ENCODE peak calls at places on chromosome 16, in eight cellular contexts. A, F, R, P, T, Z, K and I are unnamed samples.

GRCh38 chr16:66188786-66189725 is 177.4 kb upstream of the CDH5 start:
- DNase-seq in A (no peak), F (no peak), R (no peak), P (peak; percentile 63), T (peak; percentile 75), Z (no peak), K (peak; percentile 72), I (no peak)

GRCh38 chr16:86381491-86381890 is 128.8 kb upstream of the FOXF1 start:
- DNase-seq in A (no peak), F (no peak), R (no peak), P (no peak), T (no peak), Z (no peak), K (no peak), I (no peak)

GRCh38 chr16:84670063-84670462 is 21.8 kb downstream of the KLHL36 start:
- DNase-seq in A (no peak), F (no peak), R (no peak), P (no peak), T (no peak), Z (no peak), K (no peak), I (no peak)

GRCh38 chr16:14494396-14494795 is 135.7 kb downstream of the PARN start:
- DNase-seq in A (no peak), F (no peak), R (no peak), P (no peak), T (no peak), Z (no peak), K (no peak), I (no peak)

GRCh38 chr16:48231675-48232214 is 12.4 kb upstream of the LONP2 start:
- DNase-seq in A (no peak), F (peak; percentile 21), R (no peak), P (peak; percentile 2), T (peak; percentile 36), Z (no peak), K (peak; percentile 47), I (no peak)

GRCh38 chr16:8594149-8594666 is 3.9 kb upstream of the TMEM114 start:
- DNase-seq in A (no peak), F (no peak), R (no peak), P (no peak), T (no peak), Z (no peak), K (no peak), I (no peak)

GRCh38 chr16:13453938-13454553 is 465.9 kb upstream of the ERCC4 start:
- DNase-seq in A (no peak), F (peak; percentile 45), R (no peak), P (no peak), T (peak; percentile 17), Z (no peak), K (no peak), I (no peak)

GRCh38 chr16:30030011-30030685 is 923 bp downstream of the TLCD3B start:
- DNase-seq in A (no peak), F (peak; percentile 37), R (no peak), P (no peak), T (no peak), Z (no peak), K (no peak), I (no peak)

GRCh38 chr16:7581175-7581574 is 248.5 kb downstream of the RBFOX1 start:
- DNase-seq in A (no peak), F (no peak), R (no peak), P (no peak), T (no peak), Z (no peak), K (no peak), I (no peak)

GRCh38 chr16:23694707-23695373 is 16.2 kb downstream of the PLK1 start:
- DNase-seq in A (no peak), F (no peak), R (no peak), P (no peak), T (no peak), Z (no peak), K (no peak), I (peak; percentile 69)

GRCh38 chr16:56013962-56014552 is 138.9 kb upstream of the CES5A start:
- DNase-seq in A (peak; percentile 2), F (no peak), R (peak; percentile 12), P (no peak), T (peak; percentile 0), Z (no peak), K (no peak), I (no peak)

GRCh38 chr16:49281843-49282642 is 405 bp upstream of the CBLN1 start:
- DNase-seq in A (no peak), F (peak; percentile 97), R (no peak), P (no peak), T (peak; percentile 22), Z (no peak), K (peak; percentile 17), I (peak; percentile 89)

GRCh38 chr16:17327671-17328335 is 143.0 kb downstream of the XYLT1 start:
- DNase-seq in A (no peak), F (no peak), R (no peak), P (no peak), T (no peak), Z (no peak), K (no peak), I (no peak)

GRCh38 chr16:71432906-71433305 is 8.9 kb downstream of the TLE7 start:
- DNase-seq in A (no peak), F (no peak), R (no peak), P (no peak), T (no peak), Z (no peak), K (no peak), I (no peak)

GRCh38 chr16:11030990-11031510 is 86.7 kb downstream of the CLEC16A start:
- DNase-seq in A (no peak), F (no peak), R (no peak), P (no peak), T (no peak), Z (no peak), K (no peak), I (no peak)

GRCh38 chr16:56608876-56609462 is 585 bp downstream of the MT2A start:
- DNase-seq in A (no peak), F (peak; percentile 55), R (no peak), P (no peak), T (no peak), Z (no peak), K (no peak), I (no peak)

GRCh38 chr16:57316390-57317017 is 32.0 kb upstream of the PLLP start:
- DNase-seq in A (no peak), F (no peak), R (no peak), P (peak; percentile 41), T (peak; percentile 93), Z (no peak), K (peak; percentile 83), I (no peak)

GRCh38 chr16:77660311-77660710 is 62.0 kb upstream of the NUDT7 start:
- DNase-seq in A (no peak), F (peak; percentile 80), R (no peak), P (peak; percentile 11), T (no peak), Z (no peak), K (peak; percentile 23), I (no peak)

GRCh38 chr16:87465306-87465705 is 27.5 kb downstream of the ZCCHC14 start:
- DNase-seq in A (no peak), F (no peak), R (no peak), P (peak; percentile 52), T (peak; percentile 93), Z (no peak), K (peak; percentile 72), I (peak; percentile 84)

GRCh38 chr16:79067600-79067999 is 532.9 kb downstream of the MAF start:
- DNase-seq in A (no peak), F (no peak), R (no peak), P (no peak), T (peak; percentile 19), Z (no peak), K (no peak), I (no peak)

GRCh38 chr16:79429276-79430128 is 171.0 kb downstream of the MAF start:
- DNase-seq in A (no peak), F (no peak), R (no peak), P (no peak), T (no peak), Z (no peak), K (no peak), I (no peak)

GRCh38 chr16:64351116-64351515 is 770.7 kb downstream of the CDH11 start:
- DNase-seq in A (no peak), F (no peak), R (no peak), P (no peak), T (no peak), Z (no peak), K (no peak), I (no peak)

GRCh38 chr16:84511180-84511800 is 6.8 kb upstream of the MEAK7 start:
- DNase-seq in A (peak; percentile 65), F (peak; percentile 86), R (peak; percentile 81), P (peak; percentile 77), T (peak; percentile 69), Z (peak; percentile 67), K (peak; percentile 77), I (peak; percentile 91)

GRCh38 chr16:19175492-19176262 is 7.6 kb downstream of the SYT17 start:
- DNase-seq in A (no peak), F (no peak), R (no peak), P (no peak), T (no peak), Z (no peak), K (no peak), I (no peak)

GRCh38 chr16:30656388-30656787 is 1.8 kb upstream of the FBRS start:
- DNase-seq in A (no peak), F (no peak), R (no peak), P (no peak), T (no peak), Z (no peak), K (no peak), I (no peak)

GRCh38 chr16:47026492-47026891 is 53.0 kb upstream of the DNAJA2 start:
- DNase-seq in A (no peak), F (no peak), R (no peak), P (no peak), T (no peak), Z (no peak), K (no peak), I (no peak)

GRCh38 chr16:29665294-29666077 is 2.4 kb downstream of the SPN start:
- DNase-seq in A (no peak), F (no peak), R (peak; percentile 42), P (no peak), T (no peak), Z (no peak), K (no peak), I (no peak)

GRCh38 chr16:23318639-23319038 is 16.5 kb downstream of the SCNN1B start:
- DNase-seq in A (no peak), F (peak; percentile 59), R (no peak), P (no peak), T (no peak), Z (no peak), K (no peak), I (no peak)

GRCh38 chr16:12455287-12455798 is 348.3 kb downstream of the CPPED1 start:
- DNase-seq in A (no peak), F (peak; percentile 69), R (peak; percentile 7), P (no peak), T (peak; percentile 26), Z (peak; percentile 5), K (peak; percentile 28), I (peak; percentile 90)

GRCh38 chr16:46911038-46911437 is 26.9 kb downstream of the GPT2 start:
- DNase-seq in A (no peak), F (no peak), R (no peak), P (no peak), T (no peak), Z (no peak), K (no peak), I (no peak)

GRCh38 chr16:30697264-30698138 is 1.5 kb upstream of the SRCAP start:
- DNase-seq in A (no peak), F (no peak), R (no peak), P (no peak), T (no peak), Z (no peak), K (no peak), I (peak; percentile 100)